ENCODE peak calls at places on chromosomes 4 and X, in four cellular contexts. F is IMR-90, K is H9, Q is H1. Z is an unnamed sample.

GRCh38 chr4:81255524-81255923 is 40.5 kb upstream of the PRKG2 start:
- DNase-seq in F (peak; percentile 93), K (no peak), Q (no peak), Z (no peak)

GRCh38 chrX:51759055-51759454 is 15.8 kb downstream of the GSPT2 start:
- DNase-seq in F (no peak), K (no peak), Q (no peak), Z (peak; percentile 54)

GRCh38 chrX:373641-374471 is 12.9 kb downstream of the PPP2R3B start:
- DNase-seq in F (peak; percentile 27), K (peak; percentile 59), Q (no peak), Z (peak; percentile 59)

GRCh38 chrX:154012336-154012991 is 7.2 kb downstream of the IRAK1 start:
- DNase-seq in F (no peak), K (no peak), Q (no peak), Z (peak; percentile 60)

GRCh38 chrX:42869659-42870476 is 91.9 kb upstream of the PPP1R2C start:
- DNase-seq in F (no peak), K (no peak), Q (no peak), Z (no peak)

GRCh38 chrX:26253526-26253925 is 37.6 kb downstream of the MAGEB5 start:
- DNase-seq in F (no peak), K (no peak), Q (no peak), Z (no peak)

GRCh38 chr4:88998941-88999340 is 58.0 kb downstream of the FAM13A start:
- DNase-seq in F (no peak), K (no peak), Q (no peak), Z (no peak)

GRCh38 chr4:53916431-53916889 is 147.9 kb downstream of the CHIC2 start:
- DNase-seq in F (peak; percentile 83), K (no peak), Q (no peak), Z (no peak)

GRCh38 chrX:2427737-2428136 is 73.0 kb downstream of the DHRSX start:
- DNase-seq in F (no peak), K (no peak), Q (no peak), Z (no peak)

GRCh38 chrX:150693782-150694574 is 782 bp downstream of the MTMR1 start:
- DNase-seq in F (peak; percentile 79), K (peak; percentile 68), Q (peak; percentile 17), Z (peak; percentile 56)

GRCh38 chrX:24858004-24858746 is 157.6 kb downstream of the ARX start:
- DNase-seq in F (peak; percentile 34), K (no peak), Q (no peak), Z (no peak)

GRCh38 chrX:24862343-24862742 is 153.4 kb downstream of the ARX start:
- DNase-seq in F (peak; percentile 52), K (no peak), Q (no peak), Z (no peak)

GRCh38 chrX:24859211-24859841 is 156.4 kb downstream of the ARX start:
- DNase-seq in F (no peak), K (no peak), Q (no peak), Z (peak; percentile 36)

GRCh38 chrX:24860140-24860539 is 155.6 kb downstream of the ARX start:
- DNase-seq in F (peak; percentile 6), K (no peak), Q (no peak), Z (no peak)
- H2BK15ac ChIP-seq in F (no peak overlapping the region), K (no peak overlapping the region), Q (no peak overlapping the region), Z (no peak overlapping the region)

DNA sequence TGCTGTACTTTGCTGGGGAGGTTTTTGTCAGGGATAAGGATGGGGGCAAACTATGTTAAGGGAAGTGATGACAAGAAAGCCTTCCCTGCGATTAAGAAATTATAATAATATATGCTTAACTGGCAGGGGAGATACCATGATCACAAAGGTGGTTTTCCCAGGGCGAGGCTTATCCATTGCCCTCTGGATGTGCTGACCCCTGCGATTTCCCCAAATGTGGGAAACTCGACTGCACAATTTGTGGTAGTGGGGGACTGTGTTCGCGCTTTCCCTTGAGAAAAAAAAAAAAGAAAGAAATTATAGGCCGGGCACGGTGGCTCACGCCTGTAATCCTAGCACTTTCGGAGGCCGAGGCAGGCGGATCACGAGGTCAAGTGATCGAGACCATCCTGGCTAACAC is 24.5 kb downstream of the SLC25A43 start:
- DNase-seq in F (peak; percentile 41), K (no peak), Q (no peak), Z (no peak)
- H4K5ac ChIP-seq in F (no peak overlapping the region), K (no peak overlapping the region), Q (no peak overlapping the region), Z (no peak overlapping the region)

DNA sequence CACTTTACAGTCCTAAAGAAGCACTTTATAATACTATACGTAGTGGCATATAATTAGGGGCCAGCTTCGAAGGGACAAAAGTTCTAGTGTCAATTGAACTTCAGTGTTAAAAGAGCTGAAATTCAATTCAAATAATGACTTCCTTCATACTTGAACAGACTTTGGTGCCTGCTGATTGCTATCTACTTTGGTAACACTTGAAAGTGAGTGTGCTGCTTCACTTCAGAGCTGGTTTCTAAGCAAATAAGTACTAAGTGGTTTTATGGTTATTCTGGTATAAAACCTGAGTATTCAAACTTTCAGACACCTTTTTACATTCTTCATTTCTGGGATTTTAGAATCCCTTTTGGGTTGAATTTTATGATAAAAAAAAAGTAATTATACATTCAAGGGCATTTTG is 107.0 kb downstream of the SLC4A4 start:
- DNase-seq in F (no peak), K (no peak), Q (no peak), Z (no peak)
- H3K4me1 ChIP-seq in F (no peaks in the 10 kb centered on the region), K (no peaks in the 10 kb centered on the region), Q (no peaks in the 10 kb centered on the region), Z (no peaks in the 10 kb centered on the region)

GRCh38 chr4:8830056-8830455 is 41.6 kb downstream of the HMX1 start:
- DNase-seq in F (no peak), K (no peak), Q (no peak), Z (no peak)
- H2BK15ac ChIP-seq in F (no peak overlapping the region), K (no peak overlapping the region), Q (no peak overlapping the region), Z (no peak overlapping the region)

GRCh38 chrX:28135378-28136047 is 154.3 kb upstream of the DCAF8L1 start:
- DNase-seq in F (peak; percentile 57), K (no peak), Q (no peak), Z (no peak)
- H4K5ac ChIP-seq in F (no peak overlapping the region), K (no peak overlapping the region), Q (no peak overlapping the region), Z (no peak overlapping the region)

DNA sequence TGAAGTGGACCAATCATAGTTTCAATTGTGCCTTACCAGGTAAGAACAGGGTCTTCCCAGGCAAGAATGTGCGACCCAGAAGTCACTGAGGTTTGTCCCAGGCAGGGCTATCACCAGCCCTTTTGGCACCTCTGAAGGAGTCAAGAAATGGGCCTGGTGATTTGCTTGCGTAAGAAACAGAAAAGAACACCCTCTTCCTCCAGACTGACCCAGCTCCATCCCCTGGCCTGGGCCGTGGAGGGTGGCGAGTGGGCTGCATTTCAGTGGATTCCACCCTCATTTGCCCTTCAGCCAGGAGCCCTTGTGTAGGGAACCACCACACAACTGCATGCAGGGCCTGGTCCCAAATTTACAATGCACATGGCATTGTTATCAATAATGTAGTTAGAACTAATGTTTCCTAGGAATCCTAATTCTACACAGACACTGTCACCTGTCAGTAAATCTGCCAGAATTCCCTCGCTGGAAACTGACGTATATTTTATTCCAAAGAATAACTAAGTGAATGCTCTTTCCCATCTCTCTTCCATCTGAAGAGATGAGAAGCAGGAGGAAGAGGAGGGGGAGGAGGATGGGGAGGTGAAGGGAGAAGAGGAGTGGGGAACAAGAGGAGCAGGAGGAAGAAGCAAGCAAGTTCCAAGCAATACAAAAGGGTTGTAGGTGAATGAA is 46.6 kb downstream of the TSPAN5 start:
- DNase-seq in F (no peak), K (no peak), Q (no peak), Z (peak; percentile 15)
- H3K4me1 ChIP-seq in F (peaks cover 23% of the 10 kb centered on the region), K (peaks cover 18% of the 10 kb centered on the region), Q (peaks cover 24% of the 10 kb centered on the region), Z (peaks cover 2% of the 10 kb centered on the region)

GRCh38 chr4:8212606-8213005 is 13.5 kb downstream of the SH3TC1 start:
- DNase-seq in F (no peak), K (no peak), Q (no peak), Z (no peak)
- H2BK15ac ChIP-seq in F (no peak overlapping the region), K (no peak overlapping the region), Q (no peak overlapping the region), Z (no peak overlapping the region)